ENCODE peak calls at places on chromosomes 1 and 21, in eight cellular contexts. P, T, D, K, Y, S, X and J are unnamed samples.

GRCh38 chr1:192984058-192984457 is 75.1 kb downstream of the UCHL5 start:
- DNase-seq in P (no peak), T (no peak), D (no peak), K (peak), Y (no peak), S (no peak), X (no peak), J (no peak)

GRCh38 chr1:114196992-114197907 is 43.6 kb upstream of the SYT6 start:
- DNase-seq in P (no peak), T (no peak), D (no peak), K (no peak), Y (no peak), S (no peak), X (no peak), J (no peak)

GRCh38 chr1:184212649-184213314 is 161.3 kb downstream of the TSEN15 start:
- DNase-seq in P (no peak), T (no peak), D (no peak), K (no peak), Y (peak), S (no peak), X (no peak), J (peak)

GRCh38 chr1:53754484-53755312 is 15.7 kb upstream of the GLIS1 start:
- DNase-seq in P (peak), T (peak), D (peak), K (peak), Y (peak), S (no peak), X (no peak), J (peak)

GRCh38 chr1:54312874-54313316 is 93.3 kb downstream of the SSBP3 start:
- DNase-seq in P (peak), T (no peak), D (peak), K (no peak), Y (peak), S (no peak), X (no peak), J (peak)

GRCh38 chr1:204336642-204337041 is 23.1 kb downstream of the PLEKHA6 start:
- DNase-seq in P (no peak), T (no peak), D (no peak), K (no peak), Y (no peak), S (no peak), X (no peak), J (no peak)

GRCh38 chr1:148362141-148362929 is 120.8 kb downstream of the PPIAL4G start:
- DNase-seq in P (peak), T (no peak), D (peak), K (no peak), Y (no peak), S (no peak), X (peak), J (no peak)

GRCh38 chr1:21634481-21635137 is 34.5 kb downstream of the RAP1GAP start:
- DNase-seq in P (no peak), T (no peak), D (peak), K (no peak), Y (no peak), S (no peak), X (no peak), J (no peak)

GRCh38 chr21:45574691-45575090 is 32.5 kb upstream of the SLC19A1 start:
- DNase-seq in P (no peak), T (no peak), D (no peak), K (no peak), Y (no peak), S (no peak), X (no peak), J (no peak)

GRCh38 chr21:36830041-36830440 is 131.1 kb downstream of the SIM2 start:
- DNase-seq in P (no peak), T (no peak), D (no peak), K (no peak), Y (no peak), S (no peak), X (no peak), J (no peak)

GRCh38 chr1:234154320-234155251 is 218.7 kb upstream of the COA6 start:
- DNase-seq in P (peak), T (peak), D (no peak), K (peak), Y (peak), S (no peak), X (no peak), J (peak)